ENCODE peak calls at places on chromosomes 1 and 21, in four cellular contexts. E is GM23338, Y is GM06990, R is H9. H is an unnamed sample.

GRCh38 chr21:46188226-46189212 is 4.3 kb upstream of the SPATC1L start:
- DNase-seq in E (peak; percentile 28), Y (no peak), R (peak; percentile 63), H (peak; percentile 58)

GRCh38 chr1:67171574-67171955 is 5.3 kb downstream of the IL23R start:
- DNase-seq in E (no peak), Y (no peak), R (no peak), H (no peak)

GRCh38 chr1:220012259-220012658 is 34.0 kb downstream of the EPRS1 start:
- DNase-seq in E (no peak), Y (no peak), R (no peak), H (no peak)

GRCh38 chr1:17661546-17662157 is 93.5 kb upstream of the ACTL8 start:
- DNase-seq in E (peak; percentile 78), Y (peak; percentile 19), R (peak; percentile 79), H (peak; percentile 52)

GRCh38 chr21:34017127-34017961 is 56.0 kb upstream of the MRPS6 start:
- DNase-seq in E (no peak), Y (no peak), R (no peak), H (no peak)

GRCh38 chr21:46375560-46376230 is 51.7 kb downstream of the PCNT start:
- DNase-seq in E (no peak), Y (no peak), R (no peak), H (peak; percentile 31)

GRCh38 chr1:171769171-171769570 is 12.3 kb upstream of the METTL13 start:
- DNase-seq in E (no peak), Y (no peak), R (no peak), H (no peak)

GRCh38 chr1:207291723-207292122 is 29.8 kb upstream of the CD55 start:
- DNase-seq in E (no peak), Y (no peak), R (no peak), H (no peak)

GRCh38 chr21:34276711-34277425 is 86.9 kb upstream of the KCNE2 start:
- DNase-seq in E (no peak), Y (peak; percentile 40), R (no peak), H (no peak)

GRCh38 chr1:53327183-53327941 is 508 bp downstream of the LRP8 start:
- DNase-seq in E (peak; percentile 60), Y (peak; percentile 78), R (peak; percentile 52), H (no peak)

DNA sequence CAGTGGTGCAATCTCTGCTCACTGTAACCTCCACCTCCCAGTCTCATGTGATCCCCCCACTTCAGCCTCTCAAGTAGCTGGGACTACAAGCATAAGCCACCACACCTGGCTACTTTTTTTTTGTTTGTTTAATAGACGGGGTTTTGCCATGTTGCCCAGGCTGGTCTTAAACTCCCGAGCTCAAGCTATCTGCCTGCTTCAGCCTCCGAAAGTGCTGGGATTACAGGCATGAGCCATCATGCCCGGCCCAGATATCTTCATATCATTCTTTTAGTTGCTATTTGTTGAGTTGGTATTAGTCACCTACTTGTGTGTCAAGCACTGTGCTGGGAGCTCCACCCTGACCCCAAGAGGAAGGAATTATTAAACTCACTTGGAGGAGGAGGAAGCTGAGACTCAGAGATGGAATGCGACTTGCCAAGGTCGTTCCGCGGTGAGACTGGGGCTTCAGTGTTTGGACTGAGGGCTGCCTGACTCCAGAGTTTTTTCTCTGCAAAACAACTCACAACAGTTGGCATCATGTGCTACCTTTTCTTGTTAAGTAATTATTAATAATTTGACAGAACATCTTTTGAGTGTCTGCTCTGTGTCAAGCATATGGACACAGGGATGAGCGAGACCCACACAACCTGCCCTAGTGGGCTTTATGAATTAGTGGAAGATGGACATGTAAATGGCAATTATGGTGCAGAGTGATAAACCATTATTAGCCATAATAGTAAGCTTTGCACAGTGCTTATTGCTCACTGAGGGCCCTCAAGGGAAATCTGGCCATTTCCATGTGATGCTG is 132.0 kb downstream of the FOXD2 start:
- DNase-seq in E (peak; percentile 82), Y (no peak), R (peak; percentile 73), H (no peak)
- TF ChIP-seq CTCF in E (peak; percentile 48), Y (no peak), R (peak; percentile 61), H (peak; percentile 59)

GRCh38 chr1:153251562-153251961 is 7.9 kb upstream of the LORICRIN start:
- DNase-seq in E (no peak), Y (no peak), R (no peak), H (no peak)
- H3K27me3 ChIP-seq in E (no peaks in the 10 kb centered on the region), Y (no peaks in the 10 kb centered on the region), R (no peaks in the 10 kb centered on the region), H (peaks cover 71% of the 10 kb centered on the region)

GRCh38 chr1:69932760-69933159 is 272.6 kb downstream of the LRRC40 start:
- DNase-seq in E (no peak), Y (no peak), R (no peak), H (no peak)
- TF ChIP-seq CTCF in E (no peak), Y (no peak), R (no peak), H (no peak)

DNA sequence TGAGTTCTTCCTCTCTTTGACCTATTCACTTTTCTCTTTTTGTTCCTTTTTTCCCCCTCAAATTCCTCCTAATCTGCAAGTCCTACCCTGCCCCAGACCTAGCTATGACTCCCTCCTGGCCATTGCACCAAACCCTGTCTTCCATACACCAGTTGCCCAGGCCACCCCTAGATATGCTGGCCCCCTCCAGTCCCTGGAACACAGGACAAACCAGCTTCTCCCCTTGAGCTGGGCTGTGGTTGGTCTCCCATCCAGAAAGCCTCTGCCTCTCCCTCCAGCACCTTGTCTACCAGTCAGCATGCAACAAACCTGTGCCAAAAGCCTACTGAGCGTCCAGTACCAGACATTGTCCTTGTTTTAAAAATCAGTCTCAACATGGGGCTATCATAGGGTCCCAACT is 59.4 kb downstream of the ELK4 start:
- DNase-seq in E (no peak), Y (no peak), R (peak; percentile 1), H (no peak)
- H3K27me3 ChIP-seq in E (peaks cover 50% of the 10 kb centered on the region), Y (peaks cover 4% of the 10 kb centered on the region), R (peaks cover 21% of the 10 kb centered on the region), H (peaks cover 44% of the 10 kb centered on the region)

H was measured in left ventricle myocardium inferior.